ENCODE peak calls at places on chromosomes 3 and 15, in four cellular contexts. One of them, this sample, is unnamed. For H3K36me3 and H3K4me1, the result is how much of the 10 kb centered on the place peaks cover.

GRCh38 chr3:71055602-71056001 is 527.9 kb downstream of the FOXP1 start:
- DNase-seq in ovary: no peak
- DNase-seq in CD8-positive, alpha-beta T cell: no peak
- DNase-seq in neural progenitor cell: no peak
- DNase-seq in this sample: no peak

GRCh38 chr3:45841380-45841700 is 579 bp downstream of the LZTFL1 start:
- DNase-seq in ovary: no peak
- DNase-seq in CD8-positive, alpha-beta T cell: no peak
- DNase-seq in neural progenitor cell: peak
- DNase-seq in this sample: no peak

GRCh38 chr3:147775816-147776530 is 366.8 kb downstream of the ZIC1 start:
- DNase-seq in ovary: no peak
- DNase-seq in CD8-positive, alpha-beta T cell: no peak
- DNase-seq in neural progenitor cell: no peak
- DNase-seq in this sample: no peak

GRCh38 chr3:101944308-101944707 is 95.0 kb downstream of the NFKBIZ start:
- DNase-seq in ovary: no peak
- DNase-seq in CD8-positive, alpha-beta T cell: no peak
- DNase-seq in neural progenitor cell: no peak
- DNase-seq in this sample: no peak

GRCh38 chr15:78477295-78477694 is 30.1 kb upstream of the HYKK start:
- DNase-seq in ovary: no peak
- DNase-seq in CD8-positive, alpha-beta T cell: no peak
- DNase-seq in neural progenitor cell: no peak
- DNase-seq in this sample: no peak

GRCh38 chr15:99440029-99440428 is 125.8 kb upstream of the MEF2A start:
- DNase-seq in ovary: no peak
- DNase-seq in CD8-positive, alpha-beta T cell: no peak
- DNase-seq in neural progenitor cell: no peak
- DNase-seq in this sample: no peak

GRCh38 chr15:100714749-100715342 is 112.5 kb downstream of the ASB7 start:
- DNase-seq in ovary: no peak
- DNase-seq in CD8-positive, alpha-beta T cell: no peak
- DNase-seq in neural progenitor cell: no peak
- DNase-seq in this sample: no peak

GRCh38 chr3:58045084-58045483 is 36.9 kb downstream of the FLNB start:
- DNase-seq in ovary: no peak
- DNase-seq in CD8-positive, alpha-beta T cell: no peak
- DNase-seq in neural progenitor cell: no peak
- DNase-seq in this sample: no peak

GRCh38 chr3:107347717-107348116 is 29.5 kb upstream of the CCDC54 start:
- DNase-seq in ovary: no peak
- DNase-seq in CD8-positive, alpha-beta T cell: no peak
- DNase-seq in neural progenitor cell: no peak
- DNase-seq in this sample: no peak

GRCh38 chr3:62371735-62372591 is 1.4 kb downstream of the FEZF2 start:
- DNase-seq in ovary: no peak
- DNase-seq in CD8-positive, alpha-beta T cell: no peak
- DNase-seq in neural progenitor cell: peak
- DNase-seq in this sample: no peak

GRCh38 chr3:74537857-74538256 is 76.6 kb downstream of the CNTN3 start:
- DNase-seq in ovary: no peak
- DNase-seq in CD8-positive, alpha-beta T cell: no peak
- DNase-seq in neural progenitor cell: no peak
- DNase-seq in this sample: no peak

GRCh38 chr15:63818191-63818590 is 15.6 kb downstream of the HERC1 start:
- DNase-seq in ovary: no peak
- DNase-seq in CD8-positive, alpha-beta T cell: no peak
- DNase-seq in neural progenitor cell: peak
- DNase-seq in this sample: no peak

GRCh38 chr3:196141866-196142673 is 60.2 kb upstream of the TFRC start:
- DNase-seq in ovary: no peak
- DNase-seq in CD8-positive, alpha-beta T cell: no peak
- DNase-seq in neural progenitor cell: no peak
- DNase-seq in this sample: no peak

GRCh38 chr15:60370804-60371700 is 26.7 kb downstream of the ANXA2 start:
- DNase-seq in ovary: peak
- DNase-seq in CD8-positive, alpha-beta T cell: no peak
- DNase-seq in neural progenitor cell: no peak
- DNase-seq in this sample: peak

GRCh38 chr15:93235926-93236781 is 147.1 kb upstream of the RGMA start:
- DNase-seq in ovary: no peak
- DNase-seq in CD8-positive, alpha-beta T cell: no peak
- DNase-seq in neural progenitor cell: peak
- DNase-seq in this sample: no peak

GRCh38 chr15:43274136-43274535 is 7.4 kb upstream of the TGM5 start:
- DNase-seq in ovary: no peak
- DNase-seq in CD8-positive, alpha-beta T cell: no peak
- DNase-seq in neural progenitor cell: no peak
- DNase-seq in this sample: no peak

GRCh38 chr3:68773401-68773800 is 158.9 kb downstream of the TAFA4 start:
- DNase-seq in ovary: no peak
- DNase-seq in CD8-positive, alpha-beta T cell: no peak
- DNase-seq in neural progenitor cell: no peak
- DNase-seq in this sample: no peak

GRCh38 chr3:75192065-75192658 is 472.0 kb upstream of the FRG2C start:
- DNase-seq in ovary: no peak
- DNase-seq in CD8-positive, alpha-beta T cell: peak
- DNase-seq in neural progenitor cell: peak
- DNase-seq in this sample: peak

GRCh38 chr3:97293596-97294131 is 470.9 kb upstream of the ARL6 start:
- DNase-seq in ovary: no peak
- DNase-seq in CD8-positive, alpha-beta T cell: no peak
- DNase-seq in neural progenitor cell: no peak
- DNase-seq in this sample: no peak

GRCh38 chr3:136893848-136894443 is 31.9 kb downstream of the NCK1 start:
- DNase-seq in ovary: no peak
- DNase-seq in CD8-positive, alpha-beta T cell: no peak
- DNase-seq in neural progenitor cell: no peak
- DNase-seq in this sample: peak

GRCh38 chr3:42605550-42606173 is 5.2 kb downstream of the NKTR start:
- DNase-seq in ovary: no peak
- DNase-seq in CD8-positive, alpha-beta T cell: no peak
- DNase-seq in neural progenitor cell: peak
- DNase-seq in this sample: no peak

GRCh38 chr3:43105224-43105596 is 669 bp downstream of the POMGNT2 start:
- DNase-seq in ovary: no peak
- DNase-seq in CD8-positive, alpha-beta T cell: peak
- DNase-seq in neural progenitor cell: no peak
- DNase-seq in this sample: no peak

GRCh38 chr3:178778579-178778978 is 242.3 kb downstream of the KCNMB2 start:
- DNase-seq in ovary: no peak
- DNase-seq in CD8-positive, alpha-beta T cell: no peak
- DNase-seq in neural progenitor cell: no peak
- DNase-seq in this sample: no peak

GRCh38 chr3:62638316-62638715 is 236.9 kb downstream of the CADPS start:
- DNase-seq in ovary: no peak
- DNase-seq in CD8-positive, alpha-beta T cell: no peak
- DNase-seq in neural progenitor cell: no peak
- DNase-seq in this sample: no peak

GRCh38 chr3:69998759-69999158 is 774 bp upstream of the SAMMSON start:
- DNase-seq in ovary: no peak
- DNase-seq in CD8-positive, alpha-beta T cell: no peak
- DNase-seq in neural progenitor cell: no peak
- DNase-seq in this sample: peak

GRCh38 chr15:58039260-58040035 is 26.1 kb downstream of the ALDH1A2 start:
- DNase-seq in ovary: no peak
- DNase-seq in CD8-positive, alpha-beta T cell: no peak
- DNase-seq in neural progenitor cell: no peak
- DNase-seq in this sample: no peak

GRCh38 chr3:72368331-72368975 is 479.8 kb downstream of the SHQ1 start:
- DNase-seq in ovary: no peak
- DNase-seq in CD8-positive, alpha-beta T cell: no peak
- DNase-seq in neural progenitor cell: no peak
- DNase-seq in this sample: no peak

GRCh38 chr15:34841220-34841841 is 46.0 kb upstream of the ACTC1 start:
- DNase-seq in ovary: no peak
- DNase-seq in CD8-positive, alpha-beta T cell: no peak
- DNase-seq in neural progenitor cell: no peak
- DNase-seq in this sample: no peak

GRCh38 chr3:101853465-101853864 is 4.2 kb downstream of the NFKBIZ start:
- DNase-seq in ovary: no peak
- DNase-seq in CD8-positive, alpha-beta T cell: no peak
- DNase-seq in neural progenitor cell: no peak
- DNase-seq in this sample: no peak

GRCh38 chr3:72894941-72895552 is 7.2 kb downstream of the GXYLT2 start:
- DNase-seq in ovary: no peak
- DNase-seq in CD8-positive, alpha-beta T cell: no peak
- DNase-seq in neural progenitor cell: no peak
- DNase-seq in this sample: no peak

GRCh38 chr15:67504796-67505195 is 16.1 kb upstream of the C15orf61 start:
- DNase-seq in ovary: no peak
- DNase-seq in CD8-positive, alpha-beta T cell: no peak
- DNase-seq in neural progenitor cell: no peak
- DNase-seq in this sample: no peak

GRCh38 chr15:39079296-39079834 is 501.5 kb upstream of the THBS1 start:
- DNase-seq in ovary: no peak
- DNase-seq in CD8-positive, alpha-beta T cell: no peak
- DNase-seq in neural progenitor cell: no peak
- DNase-seq in this sample: no peak

GRCh38 chr3:148631124-148631903 is 66.4 kb upstream of the AGTR1 start:
- DNase-seq in ovary: no peak
- DNase-seq in CD8-positive, alpha-beta T cell: no peak
- DNase-seq in neural progenitor cell: peak
- DNase-seq in this sample: peak

DNA sequence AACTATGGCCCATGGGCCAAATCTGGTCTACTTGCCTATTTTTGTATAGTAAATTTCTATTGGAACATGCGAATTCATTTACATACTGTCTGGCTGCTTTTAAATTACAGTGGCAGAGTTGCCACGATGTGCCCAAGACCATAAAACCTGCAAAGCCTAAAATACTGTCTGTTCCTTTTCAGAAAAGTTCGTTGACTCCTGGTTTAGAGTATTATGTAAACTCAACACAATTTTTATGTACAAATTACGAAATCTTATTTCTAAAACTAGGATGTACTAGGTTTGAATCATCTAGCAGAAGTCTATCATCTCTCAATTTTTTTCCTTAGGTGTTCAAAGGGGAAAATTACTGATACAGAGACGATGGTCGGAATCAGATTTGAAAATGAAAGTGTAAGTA is 26.9 kb downstream of the SENP2 start:
- DNase-seq in ovary: no peak
- DNase-seq in CD8-positive, alpha-beta T cell: no peak
- DNase-seq in neural progenitor cell: no peak
- DNase-seq in this sample: no peak
- H3K36me3 ChIP-seq in ovary: under half
- H3K36me3 ChIP-seq in CD8-positive, alpha-beta T cell: under half
- H3K36me3 ChIP-seq in neural progenitor cell: under half
- H3K36me3 ChIP-seq in this sample: under half

GRCh38 chr3:50602675-50603191 is 8.8 kb downstream of the CISH start:
- DNase-seq in ovary: peak
- DNase-seq in CD8-positive, alpha-beta T cell: no peak
- DNase-seq in neural progenitor cell: no peak
- DNase-seq in this sample: no peak

GRCh38 chr3:50599716-50600118 is 11.9 kb downstream of the CISH start:
- DNase-seq in ovary: no peak
- DNase-seq in CD8-positive, alpha-beta T cell: no peak
- DNase-seq in neural progenitor cell: no peak
- DNase-seq in this sample: no peak

GRCh38 chr3:50599115-50599715 is 12.4 kb downstream of the CISH start:
- DNase-seq in ovary: no peak
- DNase-seq in CD8-positive, alpha-beta T cell: no peak
- DNase-seq in neural progenitor cell: no peak
- DNase-seq in this sample: no peak

GRCh38 chr3:50600141-50600753 is 11.3 kb downstream of the CISH start:
- DNase-seq in ovary: peak
- DNase-seq in CD8-positive, alpha-beta T cell: no peak
- DNase-seq in neural progenitor cell: no peak
- DNase-seq in this sample: no peak

DNA sequence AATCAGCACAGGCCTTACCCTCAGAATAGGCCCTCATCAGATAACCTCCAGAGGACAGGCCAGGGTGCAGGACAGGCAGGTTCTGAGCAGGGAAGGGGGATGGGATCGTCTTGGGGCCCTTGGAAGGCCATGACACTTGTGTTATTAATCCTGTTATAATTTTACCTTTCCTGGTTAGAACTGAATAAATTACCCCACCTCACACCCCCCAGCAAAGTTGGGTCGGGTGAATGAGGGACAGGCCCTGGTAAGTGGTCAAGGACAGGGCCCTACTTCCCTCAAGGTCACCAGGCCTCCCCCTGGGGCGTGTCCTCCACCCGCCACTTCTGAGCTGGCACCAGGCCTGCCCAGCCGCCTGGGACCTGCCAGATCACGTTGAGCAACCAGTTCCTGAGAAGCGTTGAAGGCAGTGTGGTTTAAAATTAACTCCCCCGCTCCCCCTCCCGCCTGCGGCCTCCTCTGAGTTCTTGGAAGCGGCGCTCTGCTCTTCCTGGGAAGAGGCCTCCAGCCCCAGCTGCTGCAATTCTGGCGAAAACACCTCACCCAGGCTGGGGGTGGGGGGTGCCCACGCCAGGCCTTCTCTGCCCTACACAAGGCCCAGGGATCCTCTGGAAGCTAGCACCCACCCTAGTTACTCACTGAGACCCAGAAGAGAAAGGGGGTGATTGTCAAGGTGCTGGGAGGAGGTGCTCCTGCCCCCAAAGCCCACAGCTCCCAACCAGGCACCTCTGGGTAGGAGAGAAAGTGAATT is 10.6 kb downstream of the CISH start:
- DNase-seq in ovary: peak
- DNase-seq in CD8-positive, alpha-beta T cell: peak
- DNase-seq in neural progenitor cell: no peak
- DNase-seq in this sample: peak
- TF ChIP-seq CTCF in ovary: no peak
- TF ChIP-seq CTCF in CD8-positive, alpha-beta T cell: no peak
- TF ChIP-seq CTCF in neural progenitor cell: no peak
- TF ChIP-seq CTCF in this sample: no peak

DNA sequence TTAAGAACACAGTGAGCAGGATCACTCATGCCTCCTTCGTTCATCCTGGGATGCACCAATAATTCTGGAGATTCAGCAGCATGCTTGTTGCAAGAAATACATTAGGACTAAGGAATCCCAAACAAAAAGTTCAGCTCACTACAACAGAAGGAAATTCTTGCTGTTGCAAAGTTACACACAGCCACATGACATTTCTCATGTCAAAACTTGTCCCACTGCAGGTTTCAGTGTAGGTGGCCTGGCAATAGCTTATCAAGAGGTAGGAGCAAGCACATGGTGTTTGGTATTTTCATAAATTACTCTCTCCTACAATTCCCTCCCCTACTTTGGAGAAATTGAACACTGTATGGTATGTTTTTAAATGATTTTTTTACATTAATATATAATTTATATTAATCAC is 399.6 kb upstream of the EPHA3 start:
- DNase-seq in ovary: no peak
- DNase-seq in CD8-positive, alpha-beta T cell: no peak
- DNase-seq in neural progenitor cell: no peak
- DNase-seq in this sample: no peak
- H3K4me1 ChIP-seq in ovary: under half
- H3K4me1 ChIP-seq in CD8-positive, alpha-beta T cell: under half
- H3K4me1 ChIP-seq in neural progenitor cell: under half
- H3K4me1 ChIP-seq in this sample: under half

GRCh38 chr3:13404625-13405452 is 15.3 kb downstream of the NUP210 start:
- DNase-seq in ovary: no peak
- DNase-seq in CD8-positive, alpha-beta T cell: no peak
- DNase-seq in neural progenitor cell: no peak
- DNase-seq in this sample: no peak
- H3K36me3 ChIP-seq in ovary: under half
- H3K36me3 ChIP-seq in CD8-positive, alpha-beta T cell: under half
- H3K36me3 ChIP-seq in neural progenitor cell: under half
- H3K36me3 ChIP-seq in this sample: under half